ENCODE peak calls at places on chromosome 21, in four cellular contexts. D is hypothalamus, O is astrocyte, Y is left colon. G is an unnamed sample.

GRCh38 chr21:28018741-28019669 is 973.7 kb downstream of the LTN1 start:
- DNase-seq in D (peak), O (no peak), Y (no peak), G (peak)

GRCh38 chr21:20187028-20187427 is 811.2 kb upstream of the NCAM2 start:
- DNase-seq in D (no peak), O (no peak), Y (no peak), G (no peak)

GRCh38 chr21:38082936-38083335 is 166.7 kb upstream of the KCNJ6 start:
- DNase-seq in D (no peak), O (no peak), Y (no peak), G (peak)

GRCh38 chr21:17542371-17542992 is 29.6 kb downstream of the CXADR start:
- DNase-seq in D (no peak), O (peak), Y (no peak), G (no peak)

GRCh38 chr21:38359090-38359489 is 102.3 kb downstream of the KCNJ15 start:
- DNase-seq in D (no peak), O (no peak), Y (no peak), G (no peak)

GRCh38 chr21:39587376-39587775 is 25.4 kb upstream of the B3GALT5 start:
- DNase-seq in D (no peak), O (no peak), Y (no peak), G (no peak)

GRCh38 chr21:33971492-33972013 is 55.9 kb upstream of the ATP5PO start:
- DNase-seq in D (no peak), O (peak), Y (no peak), G (peak)

GRCh38 chr21:42411197-42411869 is 7.6 kb downstream of the UBASH3A start:
- DNase-seq in D (no peak), O (no peak), Y (no peak), G (no peak)

GRCh38 chr21:44696572-44696971 is 400 bp upstream of the KRTAP10-12 start:
- DNase-seq in D (no peak), O (no peak), Y (no peak), G (no peak)

GRCh38 chr21:31781737-31782136 is 49.8 kb upstream of the SCAF4 start:
- DNase-seq in D (no peak), O (peak), Y (no peak), G (peak)

GRCh38 chr21:36323032-36323431 is 3.0 kb downstream of the MORC3 start:
- DNase-seq in D (no peak), O (no peak), Y (no peak), G (no peak)

GRCh38 chr21:37821791-37822450 is 94.3 kb downstream of the KCNJ6 start:
- DNase-seq in D (no peak), O (no peak), Y (no peak), G (no peak)

GRCh38 chr21:41706263-41706639 is 60.6 kb downstream of the RIPK4 start:
- DNase-seq in D (no peak), O (no peak), Y (no peak), G (no peak)

GRCh38 chr21:32370971-32371766 is 21.6 kb downstream of the URB1 start:
- DNase-seq in D (no peak), O (no peak), Y (no peak), G (no peak)

GRCh38 chr21:43866233-43866632 is 1.2 kb downstream of the AGPAT3 start:
- DNase-seq in D (no peak), O (peak), Y (peak), G (no peak)